ENCODE peak calls at places on chromosomes 6 and 20, in seven cellular contexts. One of them, this sample, is unnamed.

GRCh38 chr20:31764641-31765305 is 25.7 kb downstream of the TPX2 start:
- DNase-seq in activated T-cell treated with anti-CD3 and anti-CD28 coated beads, Interleukin-2, amount 50 U/mL, for 72 hours: no peak
- DNase-seq in hypothalamus: no peak
- DNase-seq in pulmonary artery endothelial cell: no peak
- DNase-seq in kidney glomerular epithelial cell: peak
- DNase-seq in NCI-H460: no peak
- DNase-seq in HCEC 1CT: peak
- DNase-seq in this sample: no peak

GRCh38 chr6:124879110-124879991 is 82.9 kb upstream of the RNF217 start:
- DNase-seq in activated T-cell treated with anti-CD3 and anti-CD28 coated beads, Interleukin-2, amount 50 U/mL, for 72 hours: no peak
- DNase-seq in hypothalamus: no peak
- DNase-seq in pulmonary artery endothelial cell: no peak
- DNase-seq in kidney glomerular epithelial cell: no peak
- DNase-seq in NCI-H460: no peak
- DNase-seq in HCEC 1CT: no peak
- DNase-seq in this sample: no peak

GRCh38 chr6:154648776-154649175 is 84.4 kb upstream of the SCAF8 start:
- DNase-seq in activated T-cell treated with anti-CD3 and anti-CD28 coated beads, Interleukin-2, amount 50 U/mL, for 72 hours: no peak
- DNase-seq in hypothalamus: no peak
- DNase-seq in pulmonary artery endothelial cell: no peak
- DNase-seq in kidney glomerular epithelial cell: no peak
- DNase-seq in NCI-H460: no peak
- DNase-seq in HCEC 1CT: no peak
- DNase-seq in this sample: no peak

GRCh38 chr6:19137419-19138035 is 699.6 kb upstream of the ID4 start:
- DNase-seq in activated T-cell treated with anti-CD3 and anti-CD28 coated beads, Interleukin-2, amount 50 U/mL, for 72 hours: no peak
- DNase-seq in hypothalamus: no peak
- DNase-seq in pulmonary artery endothelial cell: no peak
- DNase-seq in kidney glomerular epithelial cell: no peak
- DNase-seq in NCI-H460: no peak
- DNase-seq in HCEC 1CT: no peak
- DNase-seq in this sample: no peak

GRCh38 chr20:3092611-3093379 is 8.3 kb upstream of the AVP start:
- DNase-seq in activated T-cell treated with anti-CD3 and anti-CD28 coated beads, Interleukin-2, amount 50 U/mL, for 72 hours: peak
- DNase-seq in hypothalamus: no peak
- DNase-seq in pulmonary artery endothelial cell: no peak
- DNase-seq in kidney glomerular epithelial cell: no peak
- DNase-seq in NCI-H460: no peak
- DNase-seq in HCEC 1CT: no peak
- DNase-seq in this sample: no peak

GRCh38 chr6:75084872-75085381 is 120.9 kb downstream of the COL12A1 start:
- DNase-seq in activated T-cell treated with anti-CD3 and anti-CD28 coated beads, Interleukin-2, amount 50 U/mL, for 72 hours: no peak
- DNase-seq in hypothalamus: peak
- DNase-seq in pulmonary artery endothelial cell: no peak
- DNase-seq in kidney glomerular epithelial cell: no peak
- DNase-seq in NCI-H460: no peak
- DNase-seq in HCEC 1CT: no peak
- DNase-seq in this sample: no peak

GRCh38 chr20:42775866-42776265 is 413.8 kb downstream of the PTPRT start:
- DNase-seq in activated T-cell treated with anti-CD3 and anti-CD28 coated beads, Interleukin-2, amount 50 U/mL, for 72 hours: no peak
- DNase-seq in hypothalamus: no peak
- DNase-seq in pulmonary artery endothelial cell: no peak
- DNase-seq in kidney glomerular epithelial cell: no peak
- DNase-seq in NCI-H460: no peak
- DNase-seq in HCEC 1CT: no peak
- DNase-seq in this sample: no peak

GRCh38 chr6:132780770-132781371 is 17.6 kb downstream of the SLC18B1 start:
- DNase-seq in activated T-cell treated with anti-CD3 and anti-CD28 coated beads, Interleukin-2, amount 50 U/mL, for 72 hours: no peak
- DNase-seq in hypothalamus: no peak
- DNase-seq in pulmonary artery endothelial cell: no peak
- DNase-seq in kidney glomerular epithelial cell: peak
- DNase-seq in NCI-H460: no peak
- DNase-seq in HCEC 1CT: peak
- DNase-seq in this sample: no peak

GRCh38 chr6:135798751-135799515 is 52.6 kb upstream of the PDE7B start:
- DNase-seq in activated T-cell treated with anti-CD3 and anti-CD28 coated beads, Interleukin-2, amount 50 U/mL, for 72 hours: no peak
- DNase-seq in hypothalamus: no peak
- DNase-seq in pulmonary artery endothelial cell: no peak
- DNase-seq in kidney glomerular epithelial cell: no peak
- DNase-seq in NCI-H460: no peak
- DNase-seq in HCEC 1CT: no peak
- DNase-seq in this sample: no peak

GRCh38 chr6:44430322-44430721 is 42.8 kb downstream of the CDC5L start:
- DNase-seq in activated T-cell treated with anti-CD3 and anti-CD28 coated beads, Interleukin-2, amount 50 U/mL, for 72 hours: no peak
- DNase-seq in hypothalamus: no peak
- DNase-seq in pulmonary artery endothelial cell: no peak
- DNase-seq in kidney glomerular epithelial cell: no peak
- DNase-seq in NCI-H460: no peak
- DNase-seq in HCEC 1CT: no peak
- DNase-seq in this sample: no peak

GRCh38 chr20:19874328-19874727 is 116.3 kb downstream of the RIN2 start:
- DNase-seq in activated T-cell treated with anti-CD3 and anti-CD28 coated beads, Interleukin-2, amount 50 U/mL, for 72 hours: no peak
- DNase-seq in hypothalamus: no peak
- DNase-seq in pulmonary artery endothelial cell: no peak
- DNase-seq in kidney glomerular epithelial cell: no peak
- DNase-seq in NCI-H460: no peak
- DNase-seq in HCEC 1CT: no peak
- DNase-seq in this sample: no peak

GRCh38 chr6:151240036-151240685 is 394 bp downstream of the AKAP12 start:
- DNase-seq in activated T-cell treated with anti-CD3 and anti-CD28 coated beads, Interleukin-2, amount 50 U/mL, for 72 hours: peak
- DNase-seq in hypothalamus: peak
- DNase-seq in pulmonary artery endothelial cell: peak
- DNase-seq in kidney glomerular epithelial cell: peak
- DNase-seq in NCI-H460: no peak
- DNase-seq in HCEC 1CT: peak
- DNase-seq in this sample: peak

GRCh38 chr6:79868098-79868722 is 79.1 kb downstream of the ELOVL4 start:
- DNase-seq in activated T-cell treated with anti-CD3 and anti-CD28 coated beads, Interleukin-2, amount 50 U/mL, for 72 hours: peak
- DNase-seq in hypothalamus: no peak
- DNase-seq in pulmonary artery endothelial cell: peak
- DNase-seq in kidney glomerular epithelial cell: peak
- DNase-seq in NCI-H460: peak
- DNase-seq in HCEC 1CT: peak
- DNase-seq in this sample: peak

GRCh38 chr20:35319206-35320197 is 27.3 kb upstream of the FAM83C start:
- DNase-seq in activated T-cell treated with anti-CD3 and anti-CD28 coated beads, Interleukin-2, amount 50 U/mL, for 72 hours: no peak
- DNase-seq in hypothalamus: no peak
- DNase-seq in pulmonary artery endothelial cell: no peak
- DNase-seq in kidney glomerular epithelial cell: peak
- DNase-seq in NCI-H460: no peak
- DNase-seq in HCEC 1CT: peak
- DNase-seq in this sample: no peak

GRCh38 chr20:8361008-8361652 is 229.1 kb downstream of the PLCB1 start:
- DNase-seq in activated T-cell treated with anti-CD3 and anti-CD28 coated beads, Interleukin-2, amount 50 U/mL, for 72 hours: peak
- DNase-seq in hypothalamus: no peak
- DNase-seq in pulmonary artery endothelial cell: no peak
- DNase-seq in kidney glomerular epithelial cell: peak
- DNase-seq in NCI-H460: no peak
- DNase-seq in HCEC 1CT: peak
- DNase-seq in this sample: peak

This sample was measured in kidney epithelial cell.